ENCODE peak calls at places on chromosome 7, in six cellular contexts. C, Y, U, Q, S and I are unnamed samples.

GRCh38 chr7:35604595-35604994 is 90.3 kb downstream of the HERPUD2 start:
- DNase-seq in Y (no peak), U (no peak), S (no peak), C (no peak), Q (no peak), I (no peak)

GRCh38 chr7:36010656-36011587 is 142.1 kb upstream of the EEPD1 start:
- DNase-seq in U (no peak), S (no peak), C (no peak), Y (no peak), Q (no peak), I (no peak)

GRCh38 chr7:90209776-90210175 is 1.8 kb upstream of the STEAP2 start:
- DNase-seq in Y (no peak), C (no peak), U (no peak), S (no peak), Q (peak; percentile 34), I (no peak)

GRCh38 chr7:53900856-53901528 is 641.2 kb upstream of the VSTM2A start:
- DNase-seq in S (no peak), Q (no peak), C (no peak), Y (no peak), U (no peak), I (no peak)

GRCh38 chr7:54111850-54112249 is 430.3 kb upstream of the VSTM2A start:
- DNase-seq in C (no peak), Y (no peak), Q (no peak), S (no peak), U (no peak), I (no peak)

GRCh38 chr7:44978511-44979366 is at the start of gene MYO1G:
- DNase-seq in Y (peak; percentile 93), S (no peak), Q (no peak), U (no peak), C (peak; percentile 91), I (peak; percentile 82)

GRCh38 chr7:98133621-98134266 is 27.1 kb downstream of the LMTK2 start:
- DNase-seq in C (no peak), Q (peak; percentile 20), S (peak; percentile 19), Y (no peak), U (no peak), I (no peak)

GRCh38 chr7:52696183-52696582 is 339.2 kb upstream of the POM121L12 start:
- DNase-seq in C (no peak), Y (no peak), Q (no peak), S (no peak), U (no peak), I (no peak)

GRCh38 chr7:79176859-79177477 is 276.5 kb downstream of the MAGI2 start:
- DNase-seq in S (peak; percentile 55), C (no peak), Y (no peak), U (no peak), Q (peak; percentile 61), I (no peak)
- TF ChIP-seq CTCF in S (peak; percentile 68), C (no peak), Y (no peak), U (peak; percentile 24), Q (peak; percentile 62), I (peak; percentile 55)

GRCh38 chr7:4842302-4843064 is 19.3 kb downstream of the PAPOLB start:
- DNase-seq in Q (peak; percentile 53), U (no peak), Y (no peak), S (no peak), C (no peak), I (peak; percentile 66)

GRCh38 chr7:4840097-4840501 is 21.7 kb downstream of the PAPOLB start:
- DNase-seq in S (no peak), C (no peak), Y (peak; percentile 26), Q (no peak), U (no peak), I (peak; percentile 50)

GRCh38 chr7:4841836-4842235 is 20.0 kb downstream of the PAPOLB start:
- DNase-seq in Y (no peak), Q (no peak), S (no peak), U (no peak), C (no peak), I (no peak)

GRCh38 chr7:4838626-4839334 is 23.1 kb downstream of the PAPOLB start:
- DNase-seq in Q (no peak), C (no peak), U (no peak), Y (peak; percentile 34), S (no peak), I (peak; percentile 44)

DNA sequence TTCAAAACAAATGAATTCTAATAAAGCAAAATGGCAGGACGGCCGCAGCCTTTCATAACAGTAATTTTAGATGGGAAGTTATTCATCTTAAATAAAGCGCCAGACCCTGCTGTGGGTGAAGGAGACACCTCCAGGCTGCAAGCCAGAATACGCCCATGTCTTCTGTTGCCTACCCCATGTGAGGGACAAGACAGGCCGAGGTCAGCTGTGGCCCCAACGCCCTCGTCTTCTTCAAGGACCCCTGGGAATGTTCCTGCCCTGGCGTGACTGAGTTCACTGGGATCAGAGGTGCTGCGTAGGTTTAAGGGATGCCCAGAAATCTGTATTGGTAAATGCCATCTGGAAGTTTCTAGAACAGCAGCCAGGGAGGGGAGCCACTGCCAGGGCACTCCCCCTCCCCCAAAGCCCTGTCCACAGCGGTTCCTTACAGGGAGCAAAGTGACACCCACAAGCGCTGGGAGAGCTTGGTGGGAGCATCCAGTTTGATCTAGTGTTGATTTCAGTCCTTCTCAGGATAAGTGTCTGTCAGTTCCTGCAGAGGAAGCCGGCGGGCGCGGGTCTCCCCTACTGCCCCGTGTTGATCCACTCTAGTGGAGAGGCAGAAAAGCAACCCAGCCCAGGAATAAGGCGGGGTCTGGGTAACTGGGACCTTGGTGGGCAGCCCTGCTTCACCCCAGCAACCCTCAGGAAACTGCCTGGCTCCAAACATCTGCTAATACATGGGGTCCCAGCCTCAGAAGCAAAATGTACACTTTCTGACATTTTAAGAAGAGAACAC is 20.6 kb downstream of the PAPOLB start:
- DNase-seq in Y (peak; percentile 30), C (no peak), Q (no peak), S (no peak), U (no peak), I (peak; percentile 59)
- H3K27ac ChIP-seq in Y (no peak overlapping the region), C (no peak overlapping the region), Q (no peak overlapping the region), S (no peak overlapping the region), U (no peak overlapping the region), I (no peak overlapping the region)

GRCh38 chr7:77428777-77429231 is 12.7 kb upstream of the GSAP start:
- DNase-seq in U (no peak), S (no peak), C (peak; percentile 83), Q (peak; percentile 16), Y (no peak), I (peak; percentile 86)
- H3K4me1 ChIP-seq in U (no peaks in the 10 kb centered on the region), S (peaks cover 29% of the 10 kb centered on the region), C (peaks cover 15% of the 10 kb centered on the region), Q (peaks cover 37% of the 10 kb centered on the region), Y (no peaks in the 10 kb centered on the region), I (peaks cover 29% of the 10 kb centered on the region)

GRCh38 chr7:27576360-27576944 is 86.2 kb downstream of the HIBADH start:
- DNase-seq in Y (no peak), Q (peak; percentile 63), U (peak; percentile 19), C (no peak), S (peak; percentile 38), I (no peak)
- TF ChIP-seq CTCF in Y (peak; percentile 44), Q (peak; percentile 53), U (no peak), C (peak; percentile 63), S (peak; percentile 85), I (peak; percentile 72)

GRCh38 chr7:114787556-114787955 is 134.3 kb upstream of the MDFIC start:
- DNase-seq in C (no peak), Q (peak; percentile 67), Y (no peak), S (no peak), U (no peak), I (no peak)

GRCh38 chr7:114789161-114789560 is 132.7 kb upstream of the MDFIC start:
- DNase-seq in Y (no peak), U (no peak), C (no peak), S (no peak), Q (peak; percentile 28), I (no peak)

GRCh38 chr7:114791771-114792170 is 130.1 kb upstream of the MDFIC start:
- DNase-seq in U (no peak), S (no peak), Y (no peak), C (no peak), Q (no peak), I (no peak)

GRCh38 chr7:114790526-114790925 is 131.4 kb upstream of the MDFIC start:
- DNase-seq in S (no peak), C (no peak), U (no peak), Q (peak; percentile 10), Y (no peak), I (no peak)

DNA sequence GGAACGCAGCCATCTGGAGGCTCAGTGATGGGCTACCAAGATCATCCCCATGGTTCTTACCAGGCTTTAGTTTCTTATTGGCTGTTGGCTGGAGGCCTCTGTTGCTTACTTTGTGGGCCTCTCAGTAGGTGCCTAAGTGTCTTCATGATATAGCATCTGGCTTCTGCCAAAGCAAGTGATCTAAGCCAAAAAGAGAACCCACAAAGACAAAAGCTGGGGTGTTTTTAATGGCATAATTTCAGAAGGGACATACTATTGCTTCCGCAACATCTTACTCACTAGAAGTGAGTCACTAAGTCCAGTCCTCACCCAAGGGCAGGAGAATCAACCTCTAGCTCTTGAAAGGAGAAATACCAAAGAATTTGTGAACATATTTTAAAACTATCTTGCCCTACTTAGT is 132.0 kb upstream of the MDFIC start:
- DNase-seq in Q (peak; percentile 65), U (no peak), C (no peak), Y (no peak), S (no peak), I (no peak)
- H3K27ac ChIP-seq in Q (no peak overlapping the region), U (no peak overlapping the region), C (no peak overlapping the region), Y (no peak overlapping the region), S (no peak overlapping the region), I (no peak overlapping the region)

GRCh38 chr7:128454808-128455555 is 696 bp upstream of the HILPDA start:
- DNase-seq in S (no peak), Q (peak; percentile 80), U (peak; percentile 25), Y (no peak), C (no peak), I (no peak)
- H3K4me1 ChIP-seq in S (peaks cover 47% of the 10 kb centered on the region), Q (peaks cover 27% of the 10 kb centered on the region), U (peaks cover 30% of the 10 kb centered on the region), Y (peaks cover 13% of the 10 kb centered on the region), C (peaks cover 9% of the 10 kb centered on the region), I (peaks cover 35% of the 10 kb centered on the region)

GRCh38 chr7:158272091-158272490 is 315.5 kb downstream of the PTPRN2 start:
- DNase-seq in S (no peak), Q (no peak), Y (no peak), U (no peak), C (peak; percentile 34), I (peak; percentile 26)

GRCh38 chr7:158270106-158270775 is 317.4 kb downstream of the PTPRN2 start:
- DNase-seq in U (no peak), C (peak; percentile 65), Q (no peak), S (no peak), Y (no peak), I (peak; percentile 53)

GRCh38 chr7:158272509-158273137 is 315.0 kb downstream of the PTPRN2 start:
- DNase-seq in U (no peak), Y (no peak), S (no peak), Q (no peak), C (peak; percentile 66), I (peak; percentile 45)

GRCh38 chr7:158270856-158271413 is 316.7 kb downstream of the PTPRN2 start:
- DNase-seq in Q (no peak), U (no peak), S (no peak), C (peak; percentile 48), Y (no peak), I (peak; percentile 38)

DNA sequence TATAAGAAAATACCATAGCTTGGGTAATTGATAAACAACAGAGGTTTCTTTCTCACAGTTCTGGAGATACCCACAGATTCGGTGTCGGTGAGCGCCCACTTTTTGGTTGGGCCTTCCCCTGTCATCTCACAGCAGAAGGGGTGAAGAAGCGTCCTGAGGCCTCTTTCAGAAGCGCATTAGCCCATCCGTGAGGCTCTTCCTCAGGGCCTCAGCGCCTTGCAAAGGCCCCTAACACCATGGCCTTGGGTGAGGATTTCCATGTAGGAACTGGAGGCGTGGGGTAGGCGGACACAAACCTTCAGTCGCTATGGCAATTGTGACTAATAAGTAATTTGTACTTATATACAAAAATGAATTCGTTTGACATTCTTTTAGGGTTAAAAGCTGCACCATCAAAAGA is 316.0 kb downstream of the PTPRN2 start:
- DNase-seq in C (peak; percentile 10), Y (no peak), S (no peak), U (no peak), Q (no peak), I (peak; percentile 33)
- TF ChIP-seq CTCF in C (no peak), Y (no peak), S (no peak), U (no peak), Q (no peak), I (no peak)